ENCODE peak calls at places on chromosomes 11 and 22, in four cellular contexts. H, X, Y and V are unnamed samples.

GRCh38 chr11:68331338-68331947 is 19.1 kb downstream of the LRP5 start:
- DNase-seq in Y (no peak), H (no peak), X (no peak), V (no peak)

GRCh38 chr11:17906436-17906835 is 106.4 kb downstream of the SERGEF start:
- DNase-seq in Y (no peak), X (no peak), H (no peak), V (no peak)

GRCh38 chr11:68855205-68855978 is 13.7 kb upstream of the CPT1A start:
- DNase-seq in H (peak), X (peak), Y (no peak), V (no peak)

GRCh38 chr11:32318071-32318815 is 117.1 kb downstream of the WT1 start:
- DNase-seq in Y (no peak), H (no peak), X (no peak), V (no peak)

GRCh38 chr11:130315354-130315970 is 745 bp upstream of the ZBTB44 start:
- DNase-seq in X (peak), Y (peak), H (peak), V (no peak)

GRCh38 chr11:84645988-84646689 is 981.0 kb downstream of the DLG2 start:
- DNase-seq in Y (no peak), H (no peak), X (no peak), V (no peak)

GRCh38 chr11:125457814-125458343 is 38.2 kb downstream of the FEZ1 start:
- DNase-seq in H (peak), Y (no peak), X (peak), V (no peak)

GRCh38 chr22:45446216-45446615 is 32.7 kb downstream of the RIBC2 start:
- DNase-seq in H (no peak), X (no peak), Y (no peak), V (no peak)

GRCh38 chr11:17314904-17315426 is 36.6 kb upstream of the NCR3LG1 start:
- DNase-seq in X (no peak), Y (no peak), H (no peak), V (no peak)

GRCh38 chr22:42282252-42282942 is 11.9 kb upstream of the TCF20 start:
- DNase-seq in X (no peak), Y (no peak), H (no peak), V (no peak)
- H3K4me3 ChIP-seq in X (no peak), Y (no peak), H (no peak), V (no peak)

GRCh38 chr11:57761301-57762234 is at the start of gene CTNND1:
- DNase-seq in X (peak), Y (peak), H (peak), V (no peak)
- TF ChIP-seq CTCF in X (peak), Y (no peak), H (no peak), V (no peak)

DNA sequence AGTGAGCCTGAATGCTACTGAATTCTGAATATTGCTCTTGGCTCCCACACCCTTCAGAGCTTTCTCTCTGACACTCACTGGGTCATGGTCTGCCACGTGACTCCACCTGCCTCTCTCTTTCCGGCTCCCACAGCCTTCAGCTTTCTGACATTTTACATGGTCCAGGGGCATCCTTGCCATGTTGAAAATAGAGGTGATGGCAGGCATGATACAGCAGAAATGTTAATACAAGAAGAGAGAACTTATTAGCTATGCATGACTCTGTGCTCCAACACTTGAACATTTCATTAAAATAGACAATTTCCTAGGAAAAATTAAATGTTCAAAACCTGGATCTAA is 90.3 kb upstream of the CLDN5 start:
- DNase-seq in Y (no peak), H (no peak), X (no peak), V (no peak)
- H3K4me3 ChIP-seq in Y (no peak), H (no peak), X (no peak), V (no peak)

GRCh38 chr11:117195761-117196160 is 3.4 kb upstream of the TAGLN start:
- DNase-seq in H (no peak), Y (no peak), X (no peak), V (no peak)

GRCh38 chr11:117198613-117199012 is 557 bp upstream of the TAGLN start:
- DNase-seq in H (no peak), X (no peak), Y (no peak), V (no peak)

GRCh38 chr11:117197006-117197405 is 2.2 kb upstream of the TAGLN start:
- DNase-seq in H (no peak), Y (no peak), X (no peak), V (no peak)

GRCh38 chr11:117199061-117199915 is at the start of gene TAGLN:
- DNase-seq in X (peak), Y (peak), H (peak), V (no peak)

GRCh38 chr11:117197516-117198456 is 1.4 kb upstream of the TAGLN start:
- DNase-seq in Y (peak), X (peak), H (no peak), V (no peak)
- TF ChIP-seq CTCF in Y (peak), X (peak), H (peak), V (peak)

GRCh38 chr11:62575837-62576236 is 2.1 kb upstream of the EEF1G start:
- DNase-seq in H (no peak), X (no peak), Y (no peak), V (no peak)
- H3K4me3 ChIP-seq in H (no peak), X (peak), Y (no peak), V (no peak)

DNA sequence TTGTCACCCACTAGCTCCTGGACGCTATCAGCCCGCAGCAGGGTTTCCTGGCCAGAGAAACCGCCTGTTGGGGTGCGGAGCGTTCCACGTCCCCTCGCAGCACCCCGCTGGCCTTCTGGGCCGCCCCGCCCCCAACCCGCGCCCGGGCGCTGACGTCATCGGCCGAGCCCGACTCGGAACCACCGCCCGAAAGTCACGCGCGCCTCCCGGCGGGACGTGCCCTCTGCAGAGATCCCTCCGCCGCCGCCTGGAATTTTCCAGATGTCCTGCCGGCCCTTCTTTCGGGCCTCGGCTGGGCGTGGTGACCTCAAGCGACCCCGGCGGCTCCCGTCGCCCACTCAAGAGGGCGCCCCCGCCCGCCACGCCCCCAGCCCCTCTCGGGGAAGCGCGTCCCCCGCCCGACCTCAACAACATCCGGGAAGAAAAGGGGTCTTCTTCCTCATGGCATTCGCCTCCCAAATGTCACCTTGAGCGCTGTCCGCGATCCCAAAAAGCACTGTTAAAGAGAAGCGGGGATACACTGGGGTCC is 430 bp upstream of the NEAT1 start:
- DNase-seq in H (peak), X (peak), Y (peak), V (peak)
- TF ChIP-seq CTCF in H (no peak), X (no peak), Y (no peak), V (no peak)

GRCh38 chr22:50613291-50613981 is 12.8 kb downstream of the MAPK8IP2 start:
- DNase-seq in H (peak), X (peak), Y (peak), V (no peak)
- H3K4me3 ChIP-seq in H (no peak), X (no peak), Y (no peak), V (no peak)

GRCh38 chr11:91778758-91779157 is 445.9 kb upstream of the FAT3 start:
- DNase-seq in X (no peak), Y (no peak), H (no peak), V (no peak)
- TF ChIP-seq CTCF in X (no peak), Y (no peak), H (no peak), V (no peak)

DNA sequence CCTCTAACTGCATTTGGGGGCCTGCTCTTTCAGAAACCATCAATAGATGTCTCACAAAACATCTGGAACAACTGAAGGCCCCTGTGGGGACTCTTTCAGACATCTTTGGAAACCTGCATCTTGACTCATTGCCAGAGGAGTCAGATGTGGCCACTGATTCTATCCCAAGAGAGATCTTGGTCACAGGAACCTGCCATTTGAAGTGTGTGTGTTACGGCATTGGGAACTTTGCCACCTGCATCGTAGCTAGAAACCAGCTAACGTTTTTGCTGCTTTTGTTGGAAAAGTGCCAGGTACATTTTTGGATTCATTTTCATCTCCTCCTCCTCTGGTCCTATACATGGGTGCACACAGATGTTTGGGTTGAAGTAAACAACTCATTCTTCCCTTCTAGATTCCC is 4.3 kb downstream of the SRRD start:
- DNase-seq in X (peak), H (no peak), Y (no peak), V (no peak)
- H3K4me3 ChIP-seq in X (no peak), H (no peak), Y (no peak), V (no peak)